ENCODE peak calls at places on chromosomes 5 and 9, in four cellular contexts. M is spleen, J is esophagus muscularis mucosa, U is GM12878. T is an unnamed sample.

GRCh38 chr5:110477923-110478322 is 248.5 kb downstream of the TMEM232 start:
- DNase-seq in U (no peak), J (no peak), M (no peak), T (no peak)

GRCh38 chr5:149860801-149861322 is 83.7 kb downstream of the PDE6A start:
- DNase-seq in U (peak; percentile 33), M (peak; percentile 55), J (no peak), T (peak; percentile 34)

GRCh38 chr5:178569485-178569884 is 20.7 kb downstream of the COL23A1 start:
- DNase-seq in U (no peak), J (no peak), M (no peak), T (no peak)

GRCh38 chr5:177006265-177006972 is at the start of gene UIMC1:
- DNase-seq in J (peak; percentile 97), U (peak; percentile 71), M (peak; percentile 97), T (peak; percentile 96)

GRCh38 chr5:80399553-80400239 is 8.2 kb upstream of the ZFYVE16 start:
- DNase-seq in U (peak; percentile 43), M (no peak), J (no peak), T (no peak)

GRCh38 chr9:11144750-11145149 is 531.9 kb upstream of the PTPRD start:
- DNase-seq in U (no peak), J (no peak), M (no peak), T (no peak)

GRCh38 chr9:137809038-137809630 is 68.4 kb upstream of the CACNA1B start:
- DNase-seq in U (peak; percentile 20), J (no peak), M (no peak), T (no peak)

GRCh38 chr5:158054388-158055092 is 195.6 kb upstream of the CLINT1 start:
- DNase-seq in U (no peak), M (no peak), J (no peak), T (no peak)

GRCh38 chr5:14440598-14441401 is 140.8 kb upstream of the OTULINL start:
- DNase-seq in M (no peak), U (no peak), J (no peak), T (no peak)

GRCh38 chr5:77356740-77357139 is 135.4 kb downstream of the WDR41 start:
- DNase-seq in U (peak; percentile 84), J (no peak), M (no peak), T (no peak)

GRCh38 chr5:761854-762685 is 22.5 kb downstream of the ZDHHC11B start:
- DNase-seq in J (no peak), M (peak; percentile 54), U (no peak), T (no peak)

GRCh38 chr9:83199240-83199639 is 136.3 kb upstream of the RASEF start:
- DNase-seq in M (no peak), J (no peak), U (no peak), T (peak; percentile 46)

GRCh38 chr9:129938291-129938979 is 103.2 kb downstream of the USP20 start:
- DNase-seq in M (no peak), U (no peak), J (no peak), T (peak; percentile 47)

GRCh38 chr5:83567741-83568530 is 96.4 kb downstream of the VCAN start:
- DNase-seq in M (no peak), J (no peak), U (no peak), T (no peak)

GRCh38 chr9:137311171-137311970 is 9.3 kb upstream of the NRARP start:
- DNase-seq in U (no peak), M (peak; percentile 73), J (no peak), T (no peak)

GRCh38 chr5:119409235-119409815 is 43.0 kb upstream of the HSD17B4 start:
- DNase-seq in U (no peak), M (no peak), J (no peak), T (no peak)

GRCh38 chr9:136584401-136585328 is 38.8 kb upstream of the NOTCH1 start:
- DNase-seq in M (no peak), U (no peak), J (no peak), T (no peak)

GRCh38 chr9:93116049-93116961 is 17.7 kb downstream of the NINJ1 start:
- DNase-seq in U (no peak), M (peak; percentile 93), J (no peak), T (peak; percentile 37)

GRCh38 chr5:140391312-140391711 is 10.3 kb upstream of the ANKHD1 start:
- DNase-seq in U (no peak), M (no peak), J (no peak), T (no peak)

GRCh38 chr5:41908374-41909079 is 4.4 kb downstream of the RIMOC1 start:
- DNase-seq in J (no peak), M (no peak), U (no peak), T (no peak)

GRCh38 chr5:125446986-125447385 is 700.5 kb upstream of the ZNF608 start:
- DNase-seq in J (no peak), U (no peak), M (no peak), T (no peak)

GRCh38 chr5:121797677-121798518 is 53.8 kb upstream of the FTMT start:
- DNase-seq in M (no peak), U (no peak), J (no peak), T (peak; percentile 74)

GRCh38 chr5:32583582-32584232 is 1.6 kb upstream of the SUB1 start:
- DNase-seq in U (peak; percentile 97), J (no peak), M (no peak), T (peak; percentile 57)

GRCh38 chr9:112157087-112157486 is 18.0 kb downstream of the SUSD1 start:
- DNase-seq in J (no peak), U (no peak), M (no peak), T (no peak)
- TF ChIP-seq POLR2AphosphoS5 in J (no peak), U (no peak), M (no peak), T (no peak)

GRCh38 chr9:86718373-86718772 is 228.9 kb downstream of the GAS1 start:
- DNase-seq in U (no peak), J (no peak), M (no peak), T (no peak)

GRCh38 chr9:86721843-86722705 is 225.2 kb downstream of the GAS1 start:
- DNase-seq in J (no peak), U (no peak), M (no peak), T (no peak)

GRCh38 chr9:86722706-86723075 is 224.6 kb downstream of the GAS1 start:
- DNase-seq in U (no peak), J (no peak), M (no peak), T (no peak)

GRCh38 chr9:86723351-86723750 is 224.0 kb downstream of the GAS1 start:
- DNase-seq in J (no peak), M (no peak), U (no peak), T (no peak)

GRCh38 chr9:86720893-86721698 is 226.2 kb downstream of the GAS1 start:
- DNase-seq in M (no peak), J (no peak), U (no peak), T (peak; percentile 37)
- TF ChIP-seq POLR2AphosphoS5 in M (no peak), J (peak; percentile 11), U (no peak), T (no peak)

GRCh38 chr5:9892696-9893095 is 262.5 kb upstream of the TAS2R1 start:
- DNase-seq in M (no peak), J (no peak), U (no peak), T (no peak)

GRCh38 chr5:9898319-9898718 is 268.2 kb upstream of the TAS2R1 start:
- DNase-seq in J (no peak), U (no peak), M (no peak), T (peak; percentile 66)

GRCh38 chr5:9889511-9889910 is 259.4 kb upstream of the TAS2R1 start:
- DNase-seq in M (no peak), J (peak; percentile 91), U (no peak), T (no peak)

GRCh38 chr5:9894571-9895304 is 264.6 kb upstream of the TAS2R1 start:
- DNase-seq in M (no peak), J (no peak), U (no peak), T (no peak)

GRCh38 chr5:9895305-9895650 is 265.1 kb upstream of the TAS2R1 start:
- DNase-seq in J (no peak), U (no peak), M (no peak), T (peak; percentile 33)
- TF ChIP-seq POLR2AphosphoS5 in J (no peak), U (no peak), M (no peak), T (no peak)

GRCh38 chr9:80158150-80158549 is 586.4 kb downstream of the TLE4 start:
- DNase-seq in U (no peak), M (no peak), J (no peak), T (no peak)

GRCh38 chr9:80157128-80157527 is 585.4 kb downstream of the TLE4 start:
- DNase-seq in U (no peak), J (no peak), M (no peak), T (no peak)

GRCh38 chr9:80156262-80156661 is 584.5 kb downstream of the TLE4 start:
- DNase-seq in U (no peak), J (no peak), M (no peak), T (no peak)

GRCh38 chr9:80156725-80157124 is 585.0 kb downstream of the TLE4 start:
- DNase-seq in U (no peak), J (no peak), M (no peak), T (no peak)

DNA sequence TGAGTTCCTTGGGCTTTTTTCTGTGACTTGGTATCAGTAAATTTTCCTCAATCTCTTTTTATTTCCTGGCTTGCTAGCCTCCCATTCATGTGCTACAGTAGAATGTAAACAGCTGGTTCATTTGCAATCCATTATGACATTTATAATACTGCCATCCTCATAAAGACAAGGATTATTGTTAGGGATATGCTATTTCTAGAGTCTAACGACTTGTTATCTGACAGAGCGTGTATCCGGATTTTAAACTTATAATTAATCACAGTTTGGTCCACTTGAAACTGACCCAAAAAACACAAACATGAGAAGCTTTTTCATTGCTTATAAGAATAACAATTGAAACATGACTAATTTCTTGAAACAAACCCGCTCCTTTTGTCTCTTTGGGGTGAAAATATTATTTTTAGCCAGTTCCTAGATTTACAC is 585.8 kb downstream of the TLE4 start:
- DNase-seq in M (no peak), U (no peak), J (no peak), T (no peak)
- TF ChIP-seq POLR2AphosphoS5 in M (no peak), U (no peak), J (no peak), T (no peak)

GRCh38 chr5:100595152-100595811 is 60.1 kb downstream of the FAM174A start:
- DNase-seq in M (no peak), U (no peak), J (no peak), T (no peak)
- TF ChIP-seq POLR2AphosphoS5 in M (no peak), U (no peak), J (no peak), T (no peak)

T was measured in GM23338.